ENCODE peak calls at places on chromosome 18, in eight cellular contexts. A is sigmoid colon, J is type B pancreatic cell, O is right atrium auricular region, G is left lung, Q is neural progenitor cell, R is mucosa of descending colon, U is GM20000. M is an unnamed sample.

GRCh38 chr18:79926715-79927596 is 24.5 kb downstream of the SLC66A2 start:
- DNase-seq in A (peak), J (peak), O (no peak), G (no peak), Q (peak), R (peak), U (no peak), M (no peak)

GRCh38 chr18:40222736-40223135 is 1732.3 kb upstream of the PIK3C3 start:
- DNase-seq in A (no peak), J (no peak), O (no peak), G (no peak), Q (no peak), R (no peak), U (no peak), M (no peak)

GRCh38 chr18:24704921-24705620 is 244.6 kb downstream of the HRH4 start:
- DNase-seq in A (no peak), J (no peak), O (no peak), G (no peak), Q (no peak), R (no peak), U (no peak), M (no peak)

GRCh38 chr18:13219576-13219975 is 1.0 kb downstream of the LDLRAD4 start:
- DNase-seq in A (no peak), J (no peak), O (peak), G (no peak), Q (no peak), R (no peak), U (no peak), M (no peak)

GRCh38 chr18:49052891-49053644 is 102.3 kb upstream of the SMAD7 start:
- DNase-seq in A (no peak), J (no peak), O (no peak), G (no peak), Q (no peak), R (no peak), U (no peak), M (peak)

GRCh38 chr18:48800877-48801727 is 149.7 kb downstream of the SMAD7 start:
- DNase-seq in A (peak), J (peak), O (peak), G (no peak), Q (no peak), R (peak), U (peak), M (peak)

GRCh38 chr18:37219257-37219656 is 346.3 kb downstream of the CELF4 start:
- DNase-seq in A (no peak), J (no peak), O (no peak), G (no peak), Q (no peak), R (no peak), U (no peak), M (no peak)

GRCh38 chr18:79605481-79605880 is 74.1 kb upstream of the CTDP1 start:
- DNase-seq in A (peak), J (no peak), O (no peak), G (peak), Q (no peak), R (no peak), U (no peak), M (no peak)

GRCh38 chr18:63606526-63606925 is 19.4 kb downstream of the SERPINB13 start:
- DNase-seq in A (no peak), J (no peak), O (no peak), G (no peak), Q (no peak), R (no peak), U (no peak), M (no peak)

GRCh38 chr18:10085876-10086275 is 172.1 kb downstream of the VAPA start:
- DNase-seq in A (no peak), J (no peak), O (no peak), G (no peak), Q (no peak), R (no peak), U (no peak), M (no peak)

GRCh38 chr18:10085405-10085804 is 171.6 kb downstream of the VAPA start:
- DNase-seq in A (no peak), J (no peak), O (no peak), G (no peak), Q (no peak), R (no peak), U (no peak), M (no peak)

GRCh38 chr18:10088734-10089133 is 174.9 kb downstream of the VAPA start:
- DNase-seq in A (no peak), J (no peak), O (no peak), G (no peak), Q (no peak), R (no peak), U (no peak), M (no peak)

GRCh38 chr18:10089881-10090280 is 176.1 kb downstream of the VAPA start:
- DNase-seq in A (no peak), J (no peak), O (no peak), G (no peak), Q (no peak), R (no peak), U (no peak), M (peak)

DNA sequence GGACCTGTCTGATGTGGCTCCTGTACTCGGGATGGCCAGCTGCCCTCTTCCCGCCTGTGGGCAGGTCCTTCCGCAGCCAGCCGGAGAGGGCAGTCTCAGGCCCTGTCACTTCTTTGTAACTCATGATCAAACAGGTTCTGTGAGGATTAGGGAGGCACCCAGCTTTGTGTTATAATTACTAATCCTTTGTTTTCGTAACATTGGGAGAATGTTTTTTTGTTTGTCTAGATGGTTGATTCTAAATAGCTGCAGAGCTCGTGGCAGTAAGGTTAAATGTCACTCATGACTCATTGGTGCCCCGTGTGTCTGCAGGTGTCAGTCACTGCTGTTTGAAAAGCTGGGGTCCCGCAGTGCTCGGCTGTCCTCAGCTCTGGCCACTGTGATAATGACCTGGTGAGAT is 172.6 kb downstream of the VAPA start:
- DNase-seq in A (no peak), J (no peak), O (no peak), G (no peak), Q (peak), R (no peak), U (no peak), M (no peak)
- TF ChIP-seq CTCF in A (no peak), J (no peak), O (no peak), G (no peak), Q (no peak), R (no peak), U (no peak), M (no peak)

GRCh38 chr18:76750269-76750668 is 72.1 kb upstream of the ZNF236 start:
- DNase-seq in A (no peak), J (no peak), O (no peak), G (no peak), Q (no peak), R (no peak), U (no peak), M (no peak)

GRCh38 chr18:76754381-76754780 is 68.0 kb upstream of the ZNF236 start:
- DNase-seq in A (no peak), J (no peak), O (no peak), G (no peak), Q (no peak), R (no peak), U (no peak), M (no peak)

GRCh38 chr18:76751538-76751890 is 70.8 kb upstream of the ZNF236 start:
- DNase-seq in A (no peak), J (no peak), O (no peak), G (no peak), Q (no peak), R (no peak), U (no peak), M (no peak)

GRCh38 chr18:76750886-76751537 is 71.3 kb upstream of the ZNF236 start:
- DNase-seq in A (no peak), J (no peak), O (no peak), G (no peak), Q (no peak), R (no peak), U (no peak), M (no peak)

GRCh38 chr18:76752400-76752799 is 70.0 kb upstream of the ZNF236 start:
- DNase-seq in A (no peak), J (no peak), O (no peak), G (no peak), Q (no peak), R (no peak), U (no peak), M (no peak)
- TF ChIP-seq CTCF in A (no peak), J (no peak), O (no peak), G (no peak), Q (no peak), R (no peak), U (no peak), M (no peak)

GRCh38 chr18:45850021-45850420 is 24.5 kb downstream of the SIGLEC15 start:
- DNase-seq in A (no peak), J (no peak), O (no peak), G (no peak), Q (peak), R (no peak), U (no peak), M (no peak)
- TF ChIP-seq CTCF in A (no peak), J (peak), O (peak), G (peak), Q (peak), R (no peak), U (no peak), M (no peak)

GRCh38 chr18:69383191-69383590 is 17.5 kb upstream of the DOK6 start:
- DNase-seq in A (no peak), J (no peak), O (no peak), G (no peak), Q (no peak), R (no peak), U (no peak), M (no peak)
- TF ChIP-seq CTCF in A (no peak), J (no peak), O (no peak), G (no peak), Q (no peak), R (no peak), U (no peak), M (no peak)

GRCh38 chr18:629303-630150 is 27.9 kb upstream of the TYMS start:
- DNase-seq in A (no peak), J (no peak), O (no peak), G (no peak), Q (no peak), R (no peak), U (no peak), M (peak)
- TF ChIP-seq CTCF in A (no peak), J (peak), O (no peak), G (no peak), Q (peak), R (no peak), U (no peak), M (no peak)

GRCh38 chr18:31687529-31687928 is 3.1 kb upstream of the B4GALT6 start:
- DNase-seq in A (no peak), J (no peak), O (no peak), G (no peak), Q (no peak), R (no peak), U (no peak), M (no peak)
- TF ChIP-seq CTCF in A (no peak), J (peak), O (no peak), G (no peak), Q (peak), R (no peak), U (no peak), M (no peak)

GRCh38 chr18:75896865-75897264 is 469.4 kb upstream of the SMIM21 start:
- DNase-seq in A (no peak), J (no peak), O (no peak), G (no peak), Q (peak), R (no peak), U (no peak), M (no peak)
- TF ChIP-seq CTCF in A (no peak), J (peak), O (no peak), G (no peak), Q (peak), R (no peak), U (no peak), M (no peak)

DNA sequence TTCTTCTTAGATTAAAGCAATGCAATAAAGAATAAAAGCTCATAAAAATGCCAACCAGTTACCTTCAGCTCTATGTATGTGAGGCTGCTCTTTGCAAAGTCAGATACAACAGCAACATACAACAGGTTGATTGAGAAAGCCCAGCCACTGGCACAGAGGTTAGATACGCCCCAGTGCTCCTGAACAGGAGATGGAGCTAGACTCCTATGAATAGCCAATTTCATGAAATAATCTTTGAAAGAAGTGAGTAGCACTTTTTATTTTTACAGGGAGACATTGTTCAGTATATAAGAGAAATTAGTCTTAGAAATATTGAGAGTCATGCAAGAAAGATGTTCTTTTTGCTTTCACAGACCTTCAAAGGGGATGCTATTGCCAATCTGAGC is 362.4 kb upstream of the MEX3C start:
- DNase-seq in A (no peak), J (no peak), O (no peak), G (no peak), Q (no peak), R (no peak), U (no peak), M (no peak)
- TF ChIP-seq CTCF in A (no peak), J (no peak), O (no peak), G (no peak), Q (peak), R (no peak), U (no peak), M (no peak)

GRCh38 chr18:28009589-28009988 is 167.3 kb downstream of the CDH2 start:
- DNase-seq in A (no peak), J (no peak), O (no peak), G (no peak), Q (no peak), R (no peak), U (no peak), M (no peak)

GRCh38 chr18:28015671-28016070 is 161.3 kb downstream of the CDH2 start:
- DNase-seq in A (no peak), J (no peak), O (no peak), G (no peak), Q (no peak), R (no peak), U (no peak), M (no peak)

GRCh38 chr18:28018361-28018760 is 158.6 kb downstream of the CDH2 start:
- DNase-seq in A (no peak), J (no peak), O (no peak), G (no peak), Q (no peak), R (no peak), U (no peak), M (no peak)

GRCh38 chr18:28007841-28008240 is 169.1 kb downstream of the CDH2 start:
- DNase-seq in A (no peak), J (no peak), O (no peak), G (no peak), Q (no peak), R (no peak), U (no peak), M (no peak)

DNA sequence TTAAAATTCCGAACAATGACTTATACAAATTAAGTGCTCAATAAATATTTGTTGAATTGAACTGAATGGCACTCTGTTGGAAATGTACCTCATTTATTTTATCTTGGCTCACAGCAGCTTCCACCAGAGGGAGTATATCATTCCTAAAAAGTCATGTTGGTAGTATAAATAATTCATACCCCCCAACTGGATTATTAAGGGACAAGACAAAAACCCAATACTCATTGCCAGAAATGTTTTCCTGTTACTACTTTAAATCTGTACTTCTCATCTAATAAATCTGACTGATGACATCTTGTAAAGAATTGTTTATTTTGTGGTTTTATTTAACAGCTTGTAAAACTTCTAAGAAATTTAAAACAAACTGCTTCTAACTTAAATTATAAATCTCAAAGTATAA is 163.9 kb downstream of the CDH2 start:
- DNase-seq in A (no peak), J (no peak), O (no peak), G (no peak), Q (no peak), R (no peak), U (no peak), M (no peak)
- TF ChIP-seq CTCF in A (no peak), J (peak), O (peak), G (no peak), Q (peak), R (no peak), U (no peak), M (no peak)

DNA sequence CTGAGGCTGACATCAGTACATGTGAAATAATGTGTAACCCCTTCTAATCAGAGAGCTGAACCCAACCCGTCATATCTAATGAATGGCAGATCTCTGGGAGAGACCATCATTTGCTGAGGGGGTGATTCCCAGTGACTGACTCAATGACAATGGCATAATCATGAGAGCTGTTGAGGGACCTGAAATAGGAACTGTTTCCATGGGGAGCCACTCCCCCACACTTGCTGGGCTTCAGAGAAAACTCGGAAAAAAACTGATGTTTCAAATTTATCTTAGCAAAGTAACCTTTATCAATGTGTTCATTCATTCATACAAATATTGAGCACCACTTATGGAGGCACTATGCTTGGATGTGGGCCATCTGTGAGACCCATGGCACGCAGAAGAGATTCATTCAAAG is 93.4 kb upstream of the ZBTB14 start:
- DNase-seq in A (no peak), J (no peak), O (no peak), G (no peak), Q (no peak), R (no peak), U (no peak), M (no peak)
- TF ChIP-seq CTCF in A (no peak), J (no peak), O (no peak), G (no peak), Q (no peak), R (no peak), U (no peak), M (no peak)